ENCODE peak calls at places on chromosome 16, in nine cellular contexts. Q, V, B, A, U, X, H, W and E are unnamed samples.

GRCh38 chr16:46857261-46857962 is 26.4 kb upstream of the C16orf87 start:
- DNase-seq in Q (no peak), V (peak), B (no peak), A (peak), U (peak), X (peak), H (peak), W (no peak), E (peak)

GRCh38 chr16:56610017-56610608 is 1.7 kb downstream of the MT2A start:
- DNase-seq in Q (no peak), V (no peak), B (no peak), A (peak), U (peak), X (peak), H (peak), W (peak), E (no peak)

GRCh38 chr16:85046472-85046916 is 18.9 kb downstream of the KIAA0513 start:
- DNase-seq in Q (no peak), V (no peak), B (no peak), A (no peak), U (no peak), X (no peak), H (no peak), W (peak), E (no peak)

GRCh38 chr16:73192227-73192894 is 144.4 kb upstream of the ZFHX3 start:
- DNase-seq in Q (no peak), V (no peak), B (no peak), A (peak), U (no peak), X (peak), H (no peak), W (no peak), E (no peak)

GRCh38 chr16:4682616-4683254 is 10.6 kb upstream of the NUDT16L1 start:
- DNase-seq in Q (peak), V (peak), B (no peak), A (no peak), U (no peak), X (peak), H (peak), W (peak), E (peak)

GRCh38 chr16:85990861-85991301 is 91.9 kb downstream of the IRF8 start:
- DNase-seq in Q (no peak), V (no peak), B (no peak), A (no peak), U (peak), X (no peak), H (no peak), W (no peak), E (no peak)

GRCh38 chr16:57825298-57826039 is 23.2 kb upstream of the KIFC3 start:
- DNase-seq in Q (no peak), V (no peak), B (no peak), A (no peak), U (no peak), X (no peak), H (no peak), W (no peak), E (no peak)

GRCh38 chr16:21656795-21657768 is 4.7 kb upstream of the IGSF6 start:
- DNase-seq in Q (no peak), V (peak), B (no peak), A (peak), U (peak), X (peak), H (peak), W (no peak), E (peak)

GRCh38 chr16:24950275-24950674 is 64.9 kb downstream of the ARHGAP17 start:
- DNase-seq in Q (no peak), V (no peak), B (no peak), A (peak), U (no peak), X (peak), H (peak), W (no peak), E (no peak)

GRCh38 chr16:84557504-84557903 is 53.0 kb upstream of the MEAK7 start:
- DNase-seq in Q (no peak), V (peak), B (no peak), A (no peak), U (no peak), X (no peak), H (no peak), W (peak), E (no peak)

GRCh38 chr16:64182985-64183384 is 938.9 kb downstream of the CDH11 start:
- DNase-seq in Q (no peak), V (no peak), B (no peak), A (no peak), U (no peak), X (peak), H (no peak), W (no peak), E (no peak)

GRCh38 chr16:64996641-64997040 is 125.2 kb downstream of the CDH11 start:
- DNase-seq in Q (no peak), V (no peak), B (no peak), A (no peak), U (no peak), X (no peak), H (no peak), W (no peak), E (no peak)

GRCh38 chr16:12110361-12111107 is 134.0 kb downstream of the SNX29 start:
- DNase-seq in Q (no peak), V (no peak), B (no peak), A (no peak), U (no peak), X (no peak), H (no peak), W (no peak), E (no peak)

GRCh38 chr16:81521141-81521626 is 76.6 kb downstream of the CMIP start:
- DNase-seq in Q (no peak), V (no peak), B (no peak), A (no peak), U (peak), X (no peak), H (no peak), W (peak), E (peak)

GRCh38 chr16:86880316-86881117 is 302.2 kb downstream of the FOXL1 start:
- DNase-seq in Q (no peak), V (no peak), B (no peak), A (no peak), U (no peak), X (peak), H (peak), W (no peak), E (no peak)

GRCh38 chr16:59527206-59527997 is 793.3 kb upstream of the GOT2 start:
- DNase-seq in Q (no peak), V (no peak), B (no peak), A (no peak), U (no peak), X (no peak), H (peak), W (no peak), E (no peak)

GRCh38 chr16:85716680-85717038 is 27.9 kb upstream of the GINS2 start:
- DNase-seq in Q (no peak), V (no peak), B (no peak), A (no peak), U (no peak), X (no peak), H (no peak), W (no peak), E (no peak)

GRCh38 chr16:83162791-83163190 is 536.0 kb downstream of the CDH13 start:
- DNase-seq in Q (no peak), V (no peak), B (no peak), A (no peak), U (no peak), X (no peak), H (no peak), W (no peak), E (no peak)

GRCh38 chr16:87076950-87077749 is 240.0 kb downstream of the C16orf95 start:
- DNase-seq in Q (no peak), V (peak), B (peak), A (peak), U (peak), X (peak), H (peak), W (peak), E (peak)

GRCh38 chr16:22912654-22913053 is 98.7 kb downstream of the HS3ST2 start:
- DNase-seq in Q (no peak), V (peak), B (no peak), A (no peak), U (no peak), X (no peak), H (no peak), W (no peak), E (no peak)

GRCh38 chr16:26015776-26016175 is 324.0 kb downstream of the HS3ST4 start:
- DNase-seq in Q (no peak), V (no peak), B (no peak), A (no peak), U (no peak), X (no peak), H (no peak), W (no peak), E (no peak)

GRCh38 chr16:4333308-4333638 is 17.4 kb downstream of the GLIS2 start:
- DNase-seq in Q (no peak), V (no peak), B (no peak), A (no peak), U (no peak), X (no peak), H (no peak), W (no peak), E (no peak)

GRCh38 chr16:14585287-14585686 is 44.8 kb downstream of the PARN start:
- DNase-seq in Q (no peak), V (no peak), B (no peak), A (no peak), U (no peak), X (no peak), H (no peak), W (no peak), E (no peak)

GRCh38 chr16:27377666-27378485 is 24.1 kb upstream of the IL21R start:
- DNase-seq in Q (no peak), V (no peak), B (no peak), A (no peak), U (peak), X (no peak), H (no peak), W (no peak), E (no peak)

GRCh38 chr16:14097182-14097951 is 26.2 kb downstream of the MRTFB start:
- DNase-seq in Q (no peak), V (no peak), B (no peak), A (no peak), U (no peak), X (no peak), H (no peak), W (no peak), E (no peak)

GRCh38 chr16:87806608-87807546 is 41.1 kb upstream of the KLHDC4 start:
- DNase-seq in Q (no peak), V (no peak), B (peak), A (peak), U (peak), X (peak), H (peak), W (peak), E (no peak)

GRCh38 chr16:23510154-23510914 is at the start of gene GGA2:
- DNase-seq in Q (peak), V (peak), B (peak), A (peak), U (peak), X (peak), H (peak), W (peak), E (peak)

GRCh38 chr16:81366316-81366932 is 51.7 kb downstream of the GAN start:
- DNase-seq in Q (no peak), V (peak), B (no peak), A (peak), U (peak), X (peak), H (peak), W (no peak), E (peak)

GRCh38 chr16:26992661-26993365 is 73.9 kb upstream of the C16orf82 start:
- DNase-seq in Q (no peak), V (no peak), B (no peak), A (no peak), U (no peak), X (no peak), H (no peak), W (no peak), E (peak)

GRCh38 chr16:82236415-82236814 is 66.4 kb upstream of the MPHOSPH6 start:
- DNase-seq in Q (no peak), V (no peak), B (no peak), A (no peak), U (no peak), X (no peak), H (no peak), W (no peak), E (no peak)

GRCh38 chr16:77869997-77870813 is 81.8 kb downstream of the VAT1L start:
- DNase-seq in Q (no peak), V (peak), B (peak), A (peak), U (no peak), X (no peak), H (no peak), W (no peak), E (no peak)

GRCh38 chr16:57277586-57277985 is 6.9 kb downstream of the PLLP start:
- DNase-seq in Q (no peak), V (no peak), B (no peak), A (peak), U (peak), X (peak), H (peak), W (peak), E (no peak)

DNA sequence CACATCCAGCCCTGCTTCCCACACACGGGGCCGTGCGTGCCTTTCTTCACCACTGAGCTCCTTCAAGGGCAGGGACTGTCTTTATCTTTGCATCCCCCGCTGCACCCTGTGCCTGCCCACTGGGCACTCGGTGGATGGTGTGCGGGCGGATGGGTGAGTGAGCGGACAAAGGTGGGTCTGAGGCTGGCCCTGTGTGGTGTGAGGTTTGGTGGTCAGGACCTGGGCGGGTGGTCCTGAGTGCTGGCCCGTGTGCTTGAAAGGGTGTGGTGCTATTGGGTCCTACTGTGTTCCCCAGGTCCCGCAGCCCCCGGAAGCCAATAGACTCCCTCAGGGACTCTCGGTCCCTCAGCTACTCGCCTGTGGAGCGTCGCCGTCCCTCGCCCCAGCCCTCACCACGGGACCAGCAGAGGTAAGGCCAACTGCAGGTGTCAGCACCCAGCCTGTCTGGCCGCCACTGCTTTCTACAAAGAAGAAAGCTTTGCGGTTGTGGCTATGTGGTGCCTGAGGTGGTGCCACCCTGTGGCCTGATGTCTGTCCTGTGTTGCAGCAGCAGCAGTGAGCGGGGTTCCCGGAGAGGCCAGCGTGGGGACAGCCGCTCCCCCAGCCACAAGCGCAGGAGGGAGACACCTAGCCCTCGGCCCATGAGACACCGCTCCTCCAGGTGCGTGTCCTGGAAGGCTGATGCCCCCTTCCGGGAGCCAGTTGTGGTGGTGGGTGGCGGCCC is 6.9 kb downstream of the ELOB start:
- DNase-seq in Q (no peak), V (no peak), B (no peak), A (no peak), U (peak), X (no peak), H (no peak), W (peak), E (no peak)
- TF ChIP-seq CTCF in Q (no peak), V (peak), B (no peak), A (no peak), U (no peak), X (no peak), H (no peak), W (no peak), E (no peak)

DNA sequence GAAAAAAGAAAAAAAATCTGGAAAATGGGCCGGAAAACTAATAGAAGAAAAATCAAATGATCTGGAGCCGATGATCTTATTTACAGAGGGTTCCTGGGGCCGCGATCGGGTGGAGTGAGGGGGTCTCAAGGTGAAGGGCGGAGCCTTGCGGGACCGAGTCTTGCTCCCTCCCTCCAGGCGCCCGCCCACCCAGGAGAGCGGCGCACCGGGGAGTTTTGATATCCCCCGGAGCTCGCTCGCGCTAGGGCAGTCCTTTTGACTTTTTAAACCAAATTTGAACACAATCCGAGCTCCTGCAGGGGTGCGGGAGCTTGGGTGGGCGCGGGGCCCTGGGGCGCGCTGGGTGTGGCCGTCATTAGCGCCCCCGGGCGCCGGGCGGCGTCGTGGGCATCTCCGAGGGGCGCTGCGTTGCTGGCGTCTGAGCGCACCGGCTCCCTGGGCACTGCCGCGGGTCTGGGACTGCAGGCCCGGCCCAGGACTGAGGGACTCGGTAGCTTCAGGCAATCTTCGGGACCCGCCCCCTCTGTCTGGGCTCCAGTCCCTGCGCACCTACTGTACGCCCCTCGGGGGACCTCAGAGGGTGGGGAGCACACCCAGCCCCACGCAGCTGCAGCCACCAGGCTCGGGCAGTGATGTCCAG is 10.9 kb downstream of the MAF start:
- DNase-seq in Q (no peak), V (peak), B (peak), A (no peak), U (no peak), X (no peak), H (no peak), W (no peak), E (no peak)
- TF ChIP-seq CTCF in Q (no peak), V (peak), B (no peak), A (no peak), U (no peak), X (no peak), H (no peak), W (peak), E (no peak)

GRCh38 chr16:89395150-89396142 is 94.9 kb downstream of the ANKRD11 start:
- DNase-seq in Q (peak), V (no peak), B (peak), A (peak), U (no peak), X (peak), H (peak), W (peak), E (peak)

GRCh38 chr16:89397331-89397861 is 93.0 kb downstream of the ANKRD11 start:
- DNase-seq in Q (no peak), V (no peak), B (no peak), A (no peak), U (no peak), X (no peak), H (no peak), W (no peak), E (no peak)

GRCh38 chr16:89393731-89394406 is 96.5 kb downstream of the ANKRD11 start:
- DNase-seq in Q (no peak), V (no peak), B (peak), A (peak), U (no peak), X (no peak), H (no peak), W (peak), E (no peak)

GRCh38 chr16:89396156-89396555 is 94.2 kb downstream of the ANKRD11 start:
- DNase-seq in Q (no peak), V (no peak), B (no peak), A (no peak), U (no peak), X (no peak), H (no peak), W (no peak), E (no peak)

GRCh38 chr16:89392881-89393730 is 97.3 kb downstream of the ANKRD11 start:
- DNase-seq in Q (no peak), V (peak), B (no peak), A (no peak), U (no peak), X (no peak), H (no peak), W (no peak), E (no peak)
- TF ChIP-seq CTCF in Q (no peak), V (no peak), B (no peak), A (no peak), U (no peak), X (no peak), H (no peak), W (no peak), E (no peak)

GRCh38 chr16:2296662-2297505 is 29.0 kb upstream of the RNPS1 start:
- DNase-seq in Q (no peak), V (peak), B (no peak), A (peak), U (peak), X (peak), H (no peak), W (no peak), E (no peak)
- TF ChIP-seq CTCF in Q (no peak), V (peak), B (peak), A (peak), U (peak), X (peak), H (peak), W (peak), E (no peak)